ENCODE peak calls at places on chromosomes 16 and 17, in four cellular contexts. H is A549, E is thoracic aorta, D is GM12878. S is an unnamed sample.

GRCh38 chr17:43940630-43941029 is 1.6 kb downstream of the PPY start:
- DNase-seq in D (no peak), H (peak; percentile 58), E (no peak), S (peak; percentile 81)

GRCh38 chr17:6047966-6048365 is 22.2 kb upstream of the WSCD1 start:
- DNase-seq in D (no peak), E (no peak), H (no peak), S (no peak)

GRCh38 chr17:55540414-55541091 is 29.3 kb upstream of the SMIM36 start:
- DNase-seq in E (no peak), H (peak; percentile 90), D (no peak), S (no peak)

GRCh38 chr17:80122926-80123505 is 21.6 kb downstream of the GAA start:
- DNase-seq in D (no peak), H (no peak), E (no peak), S (no peak)

GRCh38 chr16:78307824-78308528 is 208.5 kb downstream of the WWOX start:
- DNase-seq in H (no peak), E (no peak), D (no peak), S (no peak)

GRCh38 chr16:10168258-10168657 is 14.0 kb downstream of the GRIN2A start:
- DNase-seq in D (no peak), E (no peak), H (no peak), S (no peak)

GRCh38 chr17:83189673-83190385 is 110.4 kb downstream of the METRNL start:
- DNase-seq in H (no peak), D (no peak), E (no peak), S (no peak)

GRCh38 chr17:46090871-46091270 is 91.8 kb downstream of the STH start:
- DNase-seq in H (no peak), D (no peak), E (no peak), S (no peak)

GRCh38 chr16:67017810-67018488 is 11.0 kb upstream of the CBFB start:
- DNase-seq in D (peak; percentile 82), H (peak; percentile 97), E (no peak), S (peak; percentile 93)

GRCh38 chr16:47475786-47476185 is 14.7 kb downstream of the PHKB start:
- DNase-seq in E (no peak), D (no peak), H (peak; percentile 11), S (no peak)

GRCh38 chr17:17416400-17417360 is 60.1 kb upstream of the MED9 start:
- DNase-seq in D (no peak), H (peak; percentile 81), E (no peak), S (no peak)

GRCh38 chr16:85984211-85984880 is 85.4 kb downstream of the IRF8 start:
- DNase-seq in E (no peak), H (no peak), D (no peak), S (no peak)

GRCh38 chr16:27449434-27450188 is 47.6 kb downstream of the IL21R start:
- DNase-seq in E (no peak), D (no peak), H (no peak), S (no peak)

GRCh38 chr17:8922451-8922850 is 43.1 kb downstream of the PIK3R5 start:
- DNase-seq in E (no peak), H (no peak), D (no peak), S (peak; percentile 95)

GRCh38 chr17:17108681-17109049 is 66.4 kb downstream of the MPRIP start:
- DNase-seq in E (no peak), H (peak; percentile 44), D (no peak), S (no peak)

GRCh38 chr16:23847938-23848337 is 12.2 kb downstream of the PRKCB start:
- DNase-seq in D (no peak), E (no peak), H (no peak), S (no peak)

GRCh38 chr16:50548659-50549560 is 714 bp downstream of the NKD1 start:
- DNase-seq in E (no peak), D (no peak), H (no peak), S (peak; percentile 18)

GRCh38 chr17:8849311-8850041 is 18.0 kb downstream of the PIK3R6 start:
- DNase-seq in E (no peak), D (no peak), H (no peak), S (no peak)

GRCh38 chr16:79618712-79619050 is 18.1 kb upstream of the MAF start:
- DNase-seq in D (no peak), E (no peak), H (no peak), S (no peak)

GRCh38 chr17:7064248-7064647 is 15.8 kb downstream of the CLEC10A start:
- DNase-seq in E (no peak), H (no peak), D (no peak), S (no peak)

GRCh38 chr17:49365667-49366066 is 3.6 kb upstream of the ZNF652 start:
- DNase-seq in D (no peak), H (peak; percentile 70), E (no peak), S (no peak)

GRCh38 chr16:88985521-88985920 is 8.5 kb upstream of the CBFA2T3 start:
- DNase-seq in E (no peak), D (no peak), H (no peak), S (no peak)

GRCh38 chr16:48409839-48410610 is 24.8 kb upstream of the SIAH1 start:
- DNase-seq in D (no peak), H (peak; percentile 68), E (no peak), S (no peak)

GRCh38 chr17:9360610-9361571 is 214.7 kb downstream of the STX8 start:
- DNase-seq in H (peak; percentile 83), D (no peak), E (no peak), S (peak; percentile 90)

GRCh38 chr17:34619687-34620217 is 40.4 kb downstream of the TMEM132E start:
- DNase-seq in H (no peak), D (no peak), E (no peak), S (no peak)

GRCh38 chr17:36849871-36850348 is 87.4 kb upstream of the LHX1 start:
- DNase-seq in E (no peak), H (peak; percentile 43), D (peak; percentile 49), S (peak; percentile 72)

GRCh38 chr16:24568392-24568791 is 29.0 kb downstream of the RBBP6 start:
- DNase-seq in D (no peak), E (no peak), H (peak; percentile 53), S (peak; percentile 29)

GRCh38 chr16:22373662-22374310 is 633 bp downstream of the CDR2 start:
- DNase-seq in H (no peak), E (no peak), D (no peak), S (no peak)

GRCh38 chr17:45857977-45858708 is 13.5 kb downstream of the SPPL2C start:
- DNase-seq in D (no peak), H (no peak), E (no peak), S (peak; percentile 59)

GRCh38 chr17:21679256-21680146 is 12.8 kb upstream of the KCNJ18 start:
- DNase-seq in D (no peak), E (no peak), H (no peak), S (no peak)

GRCh38 chr16:27624154-27625049 is 74.5 kb downstream of the KATNIP start:
- DNase-seq in E (no peak), D (no peak), H (no peak), S (no peak)

GRCh38 chr16:646679-647172 is 2.4 kb upstream of the WDR90 start:
- DNase-seq in D (no peak), H (no peak), E (no peak), S (no peak)

GRCh38 chr16:648071-648785 is 937 bp upstream of the WDR90 start:
- DNase-seq in D (no peak), E (no peak), H (peak; percentile 54), S (peak; percentile 37)

GRCh38 chr16:647173-647902 is 1.8 kb upstream of the WDR90 start:
- DNase-seq in H (no peak), D (no peak), E (no peak), S (no peak)

GRCh38 chr16:644556-644955 is 2.9 kb downstream of the MCRIP2 start:
- DNase-seq in H (no peak), D (no peak), E (no peak), S (no peak)

DNA sequence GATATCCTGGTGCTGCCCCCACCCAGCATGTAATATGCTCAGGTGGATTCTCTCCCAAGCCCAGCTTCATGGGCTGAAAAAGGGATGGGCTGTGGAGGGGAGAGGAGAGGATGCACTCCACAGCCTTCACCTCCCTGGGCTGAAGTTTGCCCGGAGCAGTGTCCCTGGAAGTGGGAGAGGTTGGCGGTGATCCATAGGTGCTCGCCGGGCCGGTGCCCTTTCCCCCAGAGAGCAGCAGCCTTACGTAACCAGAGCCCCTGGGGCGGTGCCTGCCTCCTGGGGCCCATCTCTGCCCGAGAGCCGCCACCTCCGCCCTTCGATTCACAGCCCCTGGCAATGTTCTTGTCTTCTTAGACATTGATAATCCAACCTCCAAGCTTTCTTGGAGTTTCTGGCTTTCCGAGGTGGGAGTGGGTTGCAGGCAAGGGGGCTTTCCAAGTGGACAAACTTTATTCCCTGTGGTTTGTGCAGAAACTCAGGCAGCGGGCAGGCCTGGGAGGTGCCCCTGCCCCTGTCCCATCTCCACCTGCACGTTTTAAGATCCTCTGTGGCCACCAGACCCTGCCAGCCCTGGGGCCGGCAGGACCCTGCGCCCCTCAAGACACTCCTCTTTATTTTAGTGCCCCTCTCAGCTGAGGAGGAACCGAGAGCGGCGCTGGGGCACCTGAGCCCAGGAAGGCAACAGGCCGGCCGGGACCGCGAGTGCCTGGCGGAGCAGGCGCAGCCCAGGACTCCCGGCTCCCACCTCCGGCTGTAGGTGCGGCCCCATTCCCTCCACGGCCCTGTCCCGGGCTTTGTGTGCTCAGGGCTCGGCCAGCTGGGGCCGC is 3.1 kb upstream of the WDR90 start:
- DNase-seq in H (no peak), D (no peak), E (no peak), S (no peak)
- H3K27ac ChIP-seq in H (peak overlapping the region; percentile 46), D (no peak overlapping the region), E (no peak overlapping the region), S (no peak overlapping the region)

GRCh38 chr16:81646561-81646960 is 132.5 kb upstream of the PLCG2 start:
- DNase-seq in H (no peak), D (no peak), E (no peak), S (no peak)
- H3K27ac ChIP-seq in H (peak overlapping the region; percentile 80), D (no peak overlapping the region), E (no peak overlapping the region), S (no peak overlapping the region)

DNA sequence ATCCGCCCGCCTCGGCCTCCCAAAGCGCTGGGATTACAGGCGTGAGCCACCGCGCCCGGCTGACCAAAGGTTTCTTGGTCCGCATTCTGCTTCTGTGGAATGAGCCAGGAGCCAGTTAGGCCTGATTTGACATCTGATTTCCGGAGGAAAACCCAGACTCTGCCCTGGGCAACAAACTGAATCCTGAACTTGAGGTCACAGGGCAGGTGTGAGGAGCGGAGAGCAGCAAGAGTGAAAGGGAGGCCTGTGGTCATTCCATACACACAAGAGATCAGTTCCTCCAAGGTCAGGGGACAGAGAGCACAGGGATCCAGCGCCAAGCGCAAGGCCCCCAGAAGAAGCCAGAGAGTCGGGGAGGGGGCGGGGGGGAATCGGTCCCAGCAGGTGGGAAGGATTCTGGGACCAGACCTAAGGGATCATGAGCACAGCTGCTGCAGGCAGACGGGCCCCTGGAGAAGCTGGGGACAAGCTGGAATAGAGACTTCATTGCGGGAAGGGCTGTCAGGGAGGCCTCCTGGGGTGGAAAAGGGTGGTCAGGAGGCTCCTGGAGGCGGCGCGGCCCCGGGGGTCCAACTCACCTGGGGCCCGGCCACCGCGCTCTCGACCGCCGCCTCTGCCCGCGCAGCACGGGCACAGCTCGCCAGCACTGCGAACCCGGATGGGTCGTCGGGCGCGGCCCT is 436 bp downstream of the SHPK start:
- DNase-seq in D (no peak), E (no peak), H (no peak), S (no peak)
- H3K27ac ChIP-seq in D (peak overlapping the region; percentile 98), E (peak overlapping the region; percentile 96), H (peak overlapping the region; percentile 90), S (peak overlapping the region; percentile 41)

DNA sequence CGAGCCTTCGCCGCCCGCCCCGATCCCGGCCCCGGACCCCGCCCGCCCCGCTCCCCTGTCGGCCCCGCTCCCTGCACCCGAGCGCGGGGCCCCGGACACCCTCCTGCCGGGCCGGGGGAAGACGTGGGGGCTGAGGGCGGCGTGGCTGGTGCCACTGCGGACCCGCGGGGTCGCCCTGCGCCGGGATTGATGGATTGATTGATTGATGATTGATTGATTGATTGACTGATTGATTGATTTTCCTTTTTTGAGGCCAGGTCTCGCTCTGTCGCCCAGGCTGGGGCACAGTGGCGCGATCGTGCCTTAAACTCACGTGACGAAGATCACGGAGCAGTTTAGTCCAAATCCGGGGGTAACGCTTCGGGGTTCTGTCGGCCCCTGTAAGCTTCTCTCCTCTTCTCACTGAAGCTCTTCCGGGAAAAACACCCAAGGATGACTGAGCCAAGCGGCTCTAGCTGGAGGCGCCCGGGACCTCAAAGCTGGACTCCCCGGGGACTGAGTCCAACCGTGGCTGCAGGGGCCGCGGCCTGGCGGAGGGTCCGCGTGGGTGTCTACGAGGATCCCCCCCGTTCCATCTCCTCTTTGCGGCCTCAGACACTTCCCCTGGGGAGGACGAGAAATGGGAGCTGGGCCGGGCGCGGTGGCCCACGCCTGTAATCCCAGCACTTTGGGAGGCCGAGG is 40.2 kb upstream of the BHLHA9 start:
- DNase-seq in D (no peak), H (no peak), E (no peak), S (no peak)
- H3K27ac ChIP-seq in D (peak overlapping the region; percentile 82), H (peak overlapping the region; percentile 84), E (no peak overlapping the region), S (no peak overlapping the region)